ENCODE peak calls at places on chromosomes 2 and 18, in seven cellular contexts. X is tibial nerve; E is nephron progenitor cell; K is RWPE1; Q is NCI-H1105; B is cardiac muscle cell; S is stimulated activated CD4-positive, alpha-beta T cell treated with anti-CD3 and anti-CD28 coated beads, Interleukin-15, amount 100 ng/mL, for 1 hour. M is an unnamed sample.

GRCh38 chr18:22985250-22985649 is 52.1 kb downstream of the RBBP8 start:
- DNase-seq in S (no peak), Q (no peak), X (no peak), B (no peak), K (no peak), E (no peak), M (no peak)

GRCh38 chr18:24200494-24200893 is 61.6 kb downstream of the CABYR start:
- DNase-seq in Q (no peak), B (no peak), K (no peak), E (no peak), S (no peak), X (no peak), M (no peak)

GRCh38 chr2:67289921-67290371 is 107.2 kb upstream of the ETAA1 start:
- DNase-seq in Q (no peak), K (peak), X (no peak), S (no peak), B (no peak), E (no peak), M (no peak)

GRCh38 chr2:76341439-76341838 is 630.7 kb upstream of the GCFC2 start:
- DNase-seq in E (no peak), S (no peak), B (no peak), K (no peak), X (no peak), Q (no peak), M (no peak)

GRCh38 chr2:25078171-25079049 is 36.5 kb downstream of the EFR3B start:
- DNase-seq in E (no peak), Q (peak), K (peak), X (no peak), B (peak), S (no peak), M (peak)

GRCh38 chr2:240247868-240248820 is 107.7 kb upstream of the OTOS start:
- DNase-seq in S (no peak), X (no peak), Q (no peak), K (no peak), E (no peak), B (no peak), M (no peak)

GRCh38 chr2:239225921-239226561 is 174.8 kb downstream of the HDAC4 start:
- DNase-seq in Q (no peak), S (no peak), E (no peak), X (no peak), B (no peak), K (no peak), M (no peak)

GRCh38 chr2:191352536-191352935 is 107.3 kb downstream of the MYO1B start:
- DNase-seq in Q (no peak), K (peak), E (no peak), X (no peak), B (no peak), S (no peak), M (no peak)

GRCh38 chr2:178522950-178523595 is 42.8 kb downstream of the PLEKHA3 start:
- DNase-seq in E (peak), S (peak), K (peak), Q (peak), B (peak), X (peak), M (peak)

GRCh38 chr2:127536707-127537106 is 1.2 kb downstream of the MYO7B start:
- DNase-seq in K (no peak), Q (no peak), E (no peak), S (no peak), B (no peak), X (no peak), M (no peak)

GRCh38 chr2:174631009-174631981 is 33.7 kb upstream of the WIPF1 start:
- DNase-seq in K (no peak), S (no peak), X (no peak), B (no peak), Q (no peak), E (no peak), M (no peak)

GRCh38 chr2:8202139-8202538 is 479.7 kb upstream of the ID2 start:
- DNase-seq in E (no peak), X (no peak), Q (peak), K (no peak), S (no peak), B (no peak), M (no peak)

GRCh38 chr2:241225983-241226382 is 37.5 kb downstream of the ANO7 start:
- DNase-seq in S (no peak), B (no peak), E (no peak), X (no peak), K (no peak), Q (no peak), M (no peak)

GRCh38 chr2:33681333-33681732 is 82.2 kb upstream of the FAM98A start:
- DNase-seq in E (no peak), Q (no peak), S (no peak), B (no peak), K (no peak), X (no peak), M (no peak)

GRCh38 chr18:72107647-72108046 is 436.5 kb downstream of the CBLN2 start:
- DNase-seq in Q (no peak), S (no peak), X (no peak), E (no peak), K (no peak), B (peak), M (no peak)

GRCh38 chr18:48975817-48976649 is 25.3 kb upstream of the SMAD7 start:
- DNase-seq in B (peak), Q (peak), X (no peak), E (peak), K (peak), S (peak), M (peak)

GRCh38 chr2:88874063-88874657 is 182.7 kb downstream of the RPIA start:
- DNase-seq in Q (peak), B (peak), K (peak), E (peak), X (no peak), S (no peak), M (no peak)

GRCh38 chr18:12305211-12305610 is 2.8 kb upstream of the TUBB6 start:
- DNase-seq in S (no peak), E (no peak), X (no peak), B (no peak), K (no peak), Q (no peak), M (no peak)

GRCh38 chr2:26608557-26608956 is 32.6 kb downstream of the CIB4 start:
- DNase-seq in S (no peak), Q (no peak), X (no peak), E (no peak), K (no peak), B (no peak), M (no peak)

GRCh38 chr2:179141206-179141605 is 91.3 kb upstream of the CCDC141 start:
- DNase-seq in E (no peak), Q (no peak), K (no peak), X (no peak), S (no peak), B (no peak), M (no peak)